ENCODE peak calls at places on chromosome 1, in six cellular contexts. One of them, this sample, is unnamed.
A peak's percentile ranks its signal among the peaks of the same experiment; 100 is the strongest.

GRCh38 chr1:162094271-162094670 is 24.8 kb downstream of the NOS1AP start:
- DNase-seq in K562: no peak
- DNase-seq in astrocyte: peak; percentile 35
- DNase-seq in MM.1S: no peak
- DNase-seq in endothelial cell of umbilical vein: no peak
- DNase-seq in PC-9: peak; percentile 41
- DNase-seq in this sample: peak; percentile 61

GRCh38 chr1:206634365-206635079 is 814 bp upstream of the DYRK3 start:
- DNase-seq in K562: peak; percentile 72
- DNase-seq in astrocyte: peak; percentile 67
- DNase-seq in MM.1S: peak; percentile 91
- DNase-seq in endothelial cell of umbilical vein: peak; percentile 87
- DNase-seq in PC-9: peak; percentile 55
- DNase-seq in this sample: peak; percentile 91

GRCh38 chr1:109821221-109821669 is 57.5 kb upstream of the EPS8L3 start:
- DNase-seq in K562: peak; percentile 39
- DNase-seq in astrocyte: peak; percentile 95
- DNase-seq in MM.1S: no peak
- DNase-seq in endothelial cell of umbilical vein: no peak
- DNase-seq in PC-9: peak; percentile 97
- DNase-seq in this sample: peak; percentile 96

GRCh38 chr1:4021153-4021894 is 121.3 kb upstream of the C1orf174 start:
- DNase-seq in K562: no peak
- DNase-seq in astrocyte: no peak
- DNase-seq in MM.1S: no peak
- DNase-seq in endothelial cell of umbilical vein: no peak
- DNase-seq in PC-9: no peak
- DNase-seq in this sample: no peak

GRCh38 chr1:47837866-47838561 is 159.2 kb downstream of the TRABD2B start:
- DNase-seq in K562: no peak
- DNase-seq in astrocyte: no peak
- DNase-seq in MM.1S: no peak
- DNase-seq in endothelial cell of umbilical vein: no peak
- DNase-seq in PC-9: no peak
- DNase-seq in this sample: no peak

GRCh38 chr1:78607944-78608343 is 12.3 kb upstream of the IFI44L start:
- DNase-seq in K562: no peak
- DNase-seq in astrocyte: no peak
- DNase-seq in MM.1S: no peak
- DNase-seq in endothelial cell of umbilical vein: no peak
- DNase-seq in PC-9: no peak
- DNase-seq in this sample: no peak

GRCh38 chr1:22044690-22045420 is 7.7 kb upstream of the CDC42 start:
- DNase-seq in K562: no peak
- DNase-seq in astrocyte: peak; percentile 80
- DNase-seq in MM.1S: no peak
- DNase-seq in endothelial cell of umbilical vein: no peak
- DNase-seq in PC-9: peak; percentile 63
- DNase-seq in this sample: peak; percentile 83

GRCh38 chr1:111467805-111468716 is 5.7 kb upstream of the C1orf162 start:
- DNase-seq in K562: peak; percentile 45
- DNase-seq in astrocyte: no peak
- DNase-seq in MM.1S: no peak
- DNase-seq in endothelial cell of umbilical vein: no peak
- DNase-seq in PC-9: no peak
- DNase-seq in this sample: no peak

GRCh38 chr1:62841587-62842169 is 57.7 kb downstream of the ATG4C start:
- DNase-seq in K562: peak; percentile 52
- DNase-seq in astrocyte: peak; percentile 26
- DNase-seq in MM.1S: peak; percentile 65
- DNase-seq in endothelial cell of umbilical vein: peak; percentile 70
- DNase-seq in PC-9: peak; percentile 46
- DNase-seq in this sample: peak; percentile 42

GRCh38 chr1:111990878-111991760 is 1.7 kb upstream of the KCND3 start:
- DNase-seq in K562: peak; percentile 39
- DNase-seq in astrocyte: no peak
- DNase-seq in MM.1S: no peak
- DNase-seq in endothelial cell of umbilical vein: peak; percentile 5
- DNase-seq in PC-9: no peak
- DNase-seq in this sample: peak; percentile 8

GRCh38 chr1:153958111-153958960 is at the start of gene CRTC2:
- DNase-seq in K562: peak; percentile 89
- DNase-seq in astrocyte: peak; percentile 96
- DNase-seq in MM.1S: peak; percentile 100
- DNase-seq in endothelial cell of umbilical vein: peak; percentile 98
- DNase-seq in PC-9: peak; percentile 96
- DNase-seq in this sample: peak; percentile 99

GRCh38 chr1:193264313-193265065 is 78.1 kb upstream of the B3GALT2 start:
- DNase-seq in K562: no peak
- DNase-seq in astrocyte: peak; percentile 71
- DNase-seq in MM.1S: no peak
- DNase-seq in endothelial cell of umbilical vein: no peak
- DNase-seq in PC-9: no peak
- DNase-seq in this sample: peak; percentile 72

GRCh38 chr1:161981735-161982525 is 41.7 kb downstream of the OLFML2B start:
- DNase-seq in K562: no peak
- DNase-seq in astrocyte: no peak
- DNase-seq in MM.1S: no peak
- DNase-seq in endothelial cell of umbilical vein: no peak
- DNase-seq in PC-9: no peak
- DNase-seq in this sample: no peak

GRCh38 chr1:223319373-223319772 is 44.6 kb downstream of the SUSD4 start:
- DNase-seq in K562: no peak
- DNase-seq in astrocyte: no peak
- DNase-seq in MM.1S: no peak
- DNase-seq in endothelial cell of umbilical vein: no peak
- DNase-seq in PC-9: no peak
- DNase-seq in this sample: no peak

GRCh38 chr1:247906504-247907047 is 11.2 kb downstream of the OR2W3 start:
- DNase-seq in K562: no peak
- DNase-seq in astrocyte: peak; percentile 28
- DNase-seq in MM.1S: peak; percentile 18
- DNase-seq in endothelial cell of umbilical vein: peak; percentile 21
- DNase-seq in PC-9: peak; percentile 65
- DNase-seq in this sample: no peak

GRCh38 chr1:178649582-178650350 is 75.3 kb upstream of the RALGPS2 start:
- DNase-seq in K562: no peak
- DNase-seq in astrocyte: no peak
- DNase-seq in MM.1S: no peak
- DNase-seq in endothelial cell of umbilical vein: no peak
- DNase-seq in PC-9: no peak
- DNase-seq in this sample: peak; percentile 41

GRCh38 chr1:117061986-117062415 is 1.9 kb downstream of the TTF2 start:
- DNase-seq in K562: no peak
- DNase-seq in astrocyte: peak; percentile 91
- DNase-seq in MM.1S: no peak
- DNase-seq in endothelial cell of umbilical vein: no peak
- DNase-seq in PC-9: no peak
- DNase-seq in this sample: peak; percentile 45

GRCh38 chr1:43621861-43622260 is 28.1 kb upstream of the KDM4A start:
- DNase-seq in K562: no peak
- DNase-seq in astrocyte: no peak
- DNase-seq in MM.1S: no peak
- DNase-seq in endothelial cell of umbilical vein: no peak
- DNase-seq in PC-9: no peak
- DNase-seq in this sample: no peak

GRCh38 chr1:78146137-78146822 is 100.5 kb downstream of the GIPC2 start:
- DNase-seq in K562: no peak
- DNase-seq in astrocyte: peak; percentile 25
- DNase-seq in MM.1S: no peak
- DNase-seq in endothelial cell of umbilical vein: no peak
- DNase-seq in PC-9: no peak
- DNase-seq in this sample: peak; percentile 43

GRCh38 chr1:161198206-161198876 is 513 bp downstream of the ADAMTS4 start:
- DNase-seq in K562: no peak
- DNase-seq in astrocyte: no peak
- DNase-seq in MM.1S: no peak
- DNase-seq in endothelial cell of umbilical vein: peak; percentile 62
- DNase-seq in PC-9: peak; percentile 56
- DNase-seq in this sample: no peak

GRCh38 chr1:113940365-113941244 is 11.5 kb downstream of the HIPK1 start:
- DNase-seq in K562: no peak
- DNase-seq in astrocyte: no peak
- DNase-seq in MM.1S: peak; percentile 76
- DNase-seq in endothelial cell of umbilical vein: no peak
- DNase-seq in PC-9: no peak
- DNase-seq in this sample: no peak

GRCh38 chr1:18646091-18646775 is 15.6 kb downstream of the PAX7 start:
- DNase-seq in K562: no peak
- DNase-seq in astrocyte: no peak
- DNase-seq in MM.1S: no peak
- DNase-seq in endothelial cell of umbilical vein: no peak
- DNase-seq in PC-9: no peak
- DNase-seq in this sample: no peak
- TF ChIP-seq EZH2 in K562: no peak
- TF ChIP-seq EZH2 in astrocyte: peak; percentile 68
- TF ChIP-seq EZH2 in MM.1S: peak; percentile 80
- TF ChIP-seq EZH2 in endothelial cell of umbilical vein: peak; percentile 57
- TF ChIP-seq EZH2 in PC-9: no peak
- TF ChIP-seq EZH2 in this sample: no peak

DNA sequence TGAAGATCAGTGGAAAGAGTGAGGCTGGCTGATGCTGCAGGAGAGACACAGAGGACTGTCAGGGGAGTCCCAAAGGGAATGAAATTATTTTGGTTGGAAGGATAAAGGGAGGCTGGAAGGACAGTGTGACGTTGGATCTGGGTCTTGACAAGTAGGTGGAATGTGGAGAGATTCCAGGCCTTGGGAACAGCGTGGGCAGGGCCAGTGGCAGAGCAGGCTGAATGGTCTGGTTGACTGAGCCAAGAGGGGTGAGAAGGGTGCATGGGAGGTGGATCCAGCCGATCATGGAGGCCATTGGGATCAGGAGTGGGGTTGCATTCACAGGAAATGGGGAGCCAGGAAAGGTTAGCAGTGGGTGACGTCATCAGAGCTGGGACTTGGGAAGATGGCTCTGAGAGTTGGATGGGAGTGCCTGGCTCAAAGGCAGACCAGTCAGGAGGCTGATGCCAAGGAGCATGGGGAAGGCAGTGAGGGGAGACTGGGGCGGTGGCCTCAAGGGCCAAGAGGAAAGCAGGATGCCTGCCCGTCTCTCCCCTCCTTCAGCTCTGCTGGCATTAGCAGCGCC is 146.2 kb upstream of the VAMP3 start:
- DNase-seq in K562: no peak
- DNase-seq in astrocyte: no peak
- DNase-seq in MM.1S: no peak
- DNase-seq in endothelial cell of umbilical vein: no peak
- DNase-seq in PC-9: no peak
- DNase-seq in this sample: no peak
- H3K27me3 ChIP-seq in K562: peaks cover 27% of the 10 kb centered on the region
- H3K27me3 ChIP-seq in astrocyte: peaks cover 53% of the 10 kb centered on the region
- H3K27me3 ChIP-seq in MM.1S: peaks cover 100% of the 10 kb centered on the region
- H3K27me3 ChIP-seq in endothelial cell of umbilical vein: no peaks in the 10 kb centered on the region
- H3K27me3 ChIP-seq in PC-9: peaks cover 65% of the 10 kb centered on the region
- H3K27me3 ChIP-seq in this sample: no peaks in the 10 kb centered on the region

GRCh38 chr1:184160942-184161698 is 109.6 kb downstream of the TSEN15 start:
- DNase-seq in K562: no peak
- DNase-seq in astrocyte: peak; percentile 39
- DNase-seq in MM.1S: no peak
- DNase-seq in endothelial cell of umbilical vein: no peak
- DNase-seq in PC-9: no peak
- DNase-seq in this sample: peak; percentile 46

GRCh38 chr1:184156521-184157395 is 105.2 kb downstream of the TSEN15 start:
- DNase-seq in K562: no peak
- DNase-seq in astrocyte: peak; percentile 17
- DNase-seq in MM.1S: no peak
- DNase-seq in endothelial cell of umbilical vein: no peak
- DNase-seq in PC-9: no peak
- DNase-seq in this sample: no peak

GRCh38 chr1:184160236-184160635 is 108.7 kb downstream of the TSEN15 start:
- DNase-seq in K562: no peak
- DNase-seq in astrocyte: peak; percentile 83
- DNase-seq in MM.1S: no peak
- DNase-seq in endothelial cell of umbilical vein: peak; percentile 9
- DNase-seq in PC-9: peak; percentile 35
- DNase-seq in this sample: peak; percentile 86

GRCh38 chr1:184157396-184157747 is 105.8 kb downstream of the TSEN15 start:
- DNase-seq in K562: no peak
- DNase-seq in astrocyte: no peak
- DNase-seq in MM.1S: no peak
- DNase-seq in endothelial cell of umbilical vein: no peak
- DNase-seq in PC-9: no peak
- DNase-seq in this sample: no peak

GRCh38 chr1:184158911-184159701 is 107.6 kb downstream of the TSEN15 start:
- DNase-seq in K562: no peak
- DNase-seq in astrocyte: no peak
- DNase-seq in MM.1S: no peak
- DNase-seq in endothelial cell of umbilical vein: no peak
- DNase-seq in PC-9: no peak
- DNase-seq in this sample: no peak
- TF ChIP-seq EZH2 in K562: no peak
- TF ChIP-seq EZH2 in astrocyte: no peak
- TF ChIP-seq EZH2 in MM.1S: no peak
- TF ChIP-seq EZH2 in endothelial cell of umbilical vein: no peak
- TF ChIP-seq EZH2 in PC-9: no peak
- TF ChIP-seq EZH2 in this sample: no peak

GRCh38 chr1:23566304-23566703 is 7.0 kb upstream of the ID3 start:
- DNase-seq in K562: no peak
- DNase-seq in astrocyte: no peak
- DNase-seq in MM.1S: no peak
- DNase-seq in endothelial cell of umbilical vein: no peak
- DNase-seq in PC-9: no peak
- DNase-seq in this sample: no peak

GRCh38 chr1:23562138-23562819 is 3.0 kb upstream of the ID3 start:
- DNase-seq in K562: peak; percentile 96
- DNase-seq in astrocyte: peak; percentile 97
- DNase-seq in MM.1S: peak; percentile 85
- DNase-seq in endothelial cell of umbilical vein: peak; percentile 100
- DNase-seq in PC-9: peak; percentile 76
- DNase-seq in this sample: peak; percentile 99

GRCh38 chr1:23561813-23562100 is 2.5 kb upstream of the ID3 start:
- DNase-seq in K562: no peak
- DNase-seq in astrocyte: peak; percentile 46
- DNase-seq in MM.1S: no peak
- DNase-seq in endothelial cell of umbilical vein: no peak
- DNase-seq in PC-9: no peak
- DNase-seq in this sample: no peak

GRCh38 chr1:23563003-23563402 is 3.7 kb upstream of the ID3 start:
- DNase-seq in K562: no peak
- DNase-seq in astrocyte: no peak
- DNase-seq in MM.1S: no peak
- DNase-seq in endothelial cell of umbilical vein: no peak
- DNase-seq in PC-9: no peak
- DNase-seq in this sample: no peak

DNA sequence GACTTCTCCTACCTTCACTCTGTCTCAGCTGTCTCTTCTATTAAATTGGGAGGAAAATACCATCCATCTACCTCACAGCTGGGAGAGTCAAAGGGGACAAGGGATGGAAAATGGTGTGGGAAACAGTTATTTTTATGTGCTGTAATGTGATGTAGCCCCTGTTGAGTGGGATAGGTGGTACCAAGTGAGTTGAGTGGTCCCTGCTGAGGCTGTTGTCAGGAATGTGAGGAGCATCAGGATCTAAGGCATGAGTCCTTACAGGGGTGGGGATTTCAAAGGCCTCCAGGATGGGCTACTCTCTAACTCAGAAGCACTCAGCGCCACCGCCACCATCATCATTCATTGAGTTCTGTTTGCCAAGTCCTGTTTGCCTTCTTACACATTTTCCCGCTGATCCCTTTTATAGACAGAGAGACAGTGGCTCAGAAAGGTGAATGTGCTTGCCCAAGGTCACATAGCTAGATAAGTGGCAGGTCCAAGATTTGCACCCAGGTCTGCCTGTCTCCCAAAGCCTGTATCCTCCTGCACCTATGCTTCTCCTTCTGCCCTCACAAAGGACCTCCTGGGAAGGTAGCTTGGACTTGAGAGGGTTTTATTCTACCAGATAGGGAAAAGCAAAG is 4.6 kb upstream of the ID3 start:
- DNase-seq in K562: no peak
- DNase-seq in astrocyte: no peak
- DNase-seq in MM.1S: no peak
- DNase-seq in endothelial cell of umbilical vein: no peak
- DNase-seq in PC-9: no peak
- DNase-seq in this sample: no peak
- H3K27me3 ChIP-seq in K562: no peaks in the 10 kb centered on the region
- H3K27me3 ChIP-seq in astrocyte: no peaks in the 10 kb centered on the region
- H3K27me3 ChIP-seq in MM.1S: peaks cover 36% of the 10 kb centered on the region
- H3K27me3 ChIP-seq in endothelial cell of umbilical vein: no peaks in the 10 kb centered on the region
- H3K27me3 ChIP-seq in PC-9: no peaks in the 10 kb centered on the region
- H3K27me3 ChIP-seq in this sample: no peaks in the 10 kb centered on the region

This sample was measured in fibroblast of lung.